ENCODE peak calls at places on chromosomes 2 and 18, in six cellular contexts. One of them, this sample, is unnamed.

GRCh38 chr18:68172842-68173549 is 541.9 kb downstream of the TMX3 start:
- DNase-seq in stomach: no peak
- DNase-seq in adrenal gland: no peak
- DNase-seq in H7: peak
- DNase-seq in pancreas: no peak
- DNase-seq in BE2C: no peak
- DNase-seq in this sample: no peak

GRCh38 chr2:33291278-33292013 is 185.0 kb upstream of the RASGRP3 start:
- DNase-seq in adrenal gland: no peak
- DNase-seq in BE2C: no peak
- DNase-seq in H7: no peak
- DNase-seq in pancreas: no peak
- DNase-seq in stomach: no peak
- DNase-seq in this sample: no peak

GRCh38 chr2:127697482-127698180 is 3.7 kb upstream of the SFT2D3 start:
- DNase-seq in pancreas: no peak
- DNase-seq in stomach: no peak
- DNase-seq in BE2C: no peak
- DNase-seq in H7: no peak
- DNase-seq in adrenal gland: no peak
- DNase-seq in this sample: no peak

GRCh38 chr2:171723724-171724683 is 36.7 kb downstream of the DYNC1I2 start:
- DNase-seq in adrenal gland: no peak
- DNase-seq in BE2C: peak
- DNase-seq in H7: peak
- DNase-seq in stomach: peak
- DNase-seq in pancreas: peak
- DNase-seq in this sample: no peak

GRCh38 chr18:58015045-58015444 is 29.0 kb upstream of the NEDD4L start:
- DNase-seq in stomach: no peak
- DNase-seq in H7: peak
- DNase-seq in pancreas: no peak
- DNase-seq in BE2C: no peak
- DNase-seq in adrenal gland: peak
- DNase-seq in this sample: peak

GRCh38 chr18:47725656-47726055 is 204.8 kb downstream of the SMAD2 start:
- DNase-seq in BE2C: no peak
- DNase-seq in H7: no peak
- DNase-seq in adrenal gland: no peak
- DNase-seq in stomach: peak
- DNase-seq in pancreas: no peak
- DNase-seq in this sample: no peak

GRCh38 chr18:49851624-49852023 is 38.3 kb upstream of the ACAA2 start:
- DNase-seq in BE2C: no peak
- DNase-seq in stomach: peak
- DNase-seq in pancreas: no peak
- DNase-seq in H7: no peak
- DNase-seq in adrenal gland: no peak
- DNase-seq in this sample: no peak

GRCh38 chr2:152336103-152336853 is 1.3 kb downstream of the FMNL2 start:
- DNase-seq in BE2C: peak
- DNase-seq in H7: peak
- DNase-seq in pancreas: peak
- DNase-seq in adrenal gland: peak
- DNase-seq in stomach: peak
- DNase-seq in this sample: no peak

GRCh38 chr18:48988508-48989303 is 37.9 kb upstream of the SMAD7 start:
- DNase-seq in stomach: no peak
- DNase-seq in pancreas: no peak
- DNase-seq in H7: no peak
- DNase-seq in BE2C: no peak
- DNase-seq in adrenal gland: no peak
- DNase-seq in this sample: no peak

GRCh38 chr2:112767693-112768380 is 3.4 kb upstream of the CKAP2L start:
- DNase-seq in H7: no peak
- DNase-seq in adrenal gland: no peak
- DNase-seq in BE2C: no peak
- DNase-seq in stomach: no peak
- DNase-seq in pancreas: no peak
- DNase-seq in this sample: no peak

GRCh38 chr2:76128622-76129021 is 417.9 kb upstream of the GCFC2 start:
- DNase-seq in adrenal gland: no peak
- DNase-seq in pancreas: no peak
- DNase-seq in stomach: no peak
- DNase-seq in H7: no peak
- DNase-seq in BE2C: no peak
- DNase-seq in this sample: no peak

GRCh38 chr2:157874997-157875719 is 972 bp downstream of the ACVR1 start:
- DNase-seq in adrenal gland: peak
- DNase-seq in BE2C: peak
- DNase-seq in stomach: no peak
- DNase-seq in H7: peak
- DNase-seq in pancreas: peak
- DNase-seq in this sample: no peak

GRCh38 chr2:239044336-239044735 is 196.5 kb downstream of the TWIST2 start:
- DNase-seq in pancreas: no peak
- DNase-seq in stomach: no peak
- DNase-seq in adrenal gland: no peak
- DNase-seq in BE2C: no peak
- DNase-seq in H7: no peak
- DNase-seq in this sample: no peak

GRCh38 chr2:208698114-208698513 is 291.5 kb downstream of the PTH2R start:
- DNase-seq in adrenal gland: no peak
- DNase-seq in pancreas: no peak
- DNase-seq in H7: peak
- DNase-seq in BE2C: no peak
- DNase-seq in stomach: no peak
- DNase-seq in this sample: no peak

GRCh38 chr2:68726608-68727367 is 7.8 kb upstream of the ARHGAP25 start:
- DNase-seq in H7: no peak
- DNase-seq in stomach: peak
- DNase-seq in pancreas: no peak
- DNase-seq in adrenal gland: peak
- DNase-seq in BE2C: no peak
- DNase-seq in this sample: peak

GRCh38 chr18:8056723-8057122 is 489.6 kb downstream of the PTPRM start:
- DNase-seq in pancreas: no peak
- DNase-seq in stomach: no peak
- DNase-seq in adrenal gland: no peak
- DNase-seq in H7: no peak
- DNase-seq in BE2C: no peak
- DNase-seq in this sample: no peak

GRCh38 chr2:192773044-192773443 is 578.3 kb upstream of the TMEFF2 start:
- DNase-seq in pancreas: no peak
- DNase-seq in stomach: no peak
- DNase-seq in BE2C: no peak
- DNase-seq in adrenal gland: no peak
- DNase-seq in H7: no peak
- DNase-seq in this sample: no peak

GRCh38 chr2:239736358-239737143 is 288.6 kb downstream of the NDUFA10 start:
- DNase-seq in stomach: no peak
- DNase-seq in BE2C: no peak
- DNase-seq in H7: peak
- DNase-seq in pancreas: no peak
- DNase-seq in adrenal gland: no peak
- DNase-seq in this sample: no peak

GRCh38 chr18:79246309-79247108 is 149.2 kb upstream of the NFATC1 start:
- DNase-seq in adrenal gland: peak
- DNase-seq in H7: peak
- DNase-seq in stomach: peak
- DNase-seq in BE2C: peak
- DNase-seq in pancreas: peak
- DNase-seq in this sample: no peak
- H3K4me3 ChIP-seq in adrenal gland: no peak
- H3K4me3 ChIP-seq in H7: no peak
- H3K4me3 ChIP-seq in stomach: no peak
- H3K4me3 ChIP-seq in BE2C: peak
- H3K4me3 ChIP-seq in pancreas: no peak
- H3K4me3 ChIP-seq in this sample: peak

GRCh38 chr18:12408247-12408869 is 629 bp downstream of the PRELID3A start:
- DNase-seq in BE2C: no peak
- DNase-seq in stomach: no peak
- DNase-seq in H7: no peak
- DNase-seq in pancreas: no peak
- DNase-seq in adrenal gland: no peak
- DNase-seq in this sample: no peak

GRCh38 chr18:12410121-12410520 is 2.4 kb downstream of the PRELID3A start:
- DNase-seq in H7: no peak
- DNase-seq in stomach: no peak
- DNase-seq in BE2C: no peak
- DNase-seq in pancreas: no peak
- DNase-seq in adrenal gland: no peak
- DNase-seq in this sample: no peak

GRCh38 chr18:12411456-12411855 is 3.7 kb downstream of the PRELID3A start:
- DNase-seq in BE2C: no peak
- DNase-seq in adrenal gland: no peak
- DNase-seq in pancreas: no peak
- DNase-seq in H7: no peak
- DNase-seq in stomach: no peak
- DNase-seq in this sample: no peak

GRCh38 chr18:12406376-12407111 is 1.2 kb upstream of the PRELID3A start:
- DNase-seq in adrenal gland: no peak
- DNase-seq in stomach: no peak
- DNase-seq in pancreas: no peak
- DNase-seq in H7: peak
- DNase-seq in BE2C: no peak
- DNase-seq in this sample: no peak

GRCh38 chr18:12409466-12409865 is 1.7 kb downstream of the PRELID3A start:
- DNase-seq in H7: peak
- DNase-seq in adrenal gland: no peak
- DNase-seq in BE2C: no peak
- DNase-seq in stomach: no peak
- DNase-seq in pancreas: no peak
- DNase-seq in this sample: no peak
- H3K4me3 ChIP-seq in H7: no peak
- H3K4me3 ChIP-seq in adrenal gland: no peak
- H3K4me3 ChIP-seq in BE2C: no peak
- H3K4me3 ChIP-seq in stomach: no peak
- H3K4me3 ChIP-seq in pancreas: no peak
- H3K4me3 ChIP-seq in this sample: no peak

DNA sequence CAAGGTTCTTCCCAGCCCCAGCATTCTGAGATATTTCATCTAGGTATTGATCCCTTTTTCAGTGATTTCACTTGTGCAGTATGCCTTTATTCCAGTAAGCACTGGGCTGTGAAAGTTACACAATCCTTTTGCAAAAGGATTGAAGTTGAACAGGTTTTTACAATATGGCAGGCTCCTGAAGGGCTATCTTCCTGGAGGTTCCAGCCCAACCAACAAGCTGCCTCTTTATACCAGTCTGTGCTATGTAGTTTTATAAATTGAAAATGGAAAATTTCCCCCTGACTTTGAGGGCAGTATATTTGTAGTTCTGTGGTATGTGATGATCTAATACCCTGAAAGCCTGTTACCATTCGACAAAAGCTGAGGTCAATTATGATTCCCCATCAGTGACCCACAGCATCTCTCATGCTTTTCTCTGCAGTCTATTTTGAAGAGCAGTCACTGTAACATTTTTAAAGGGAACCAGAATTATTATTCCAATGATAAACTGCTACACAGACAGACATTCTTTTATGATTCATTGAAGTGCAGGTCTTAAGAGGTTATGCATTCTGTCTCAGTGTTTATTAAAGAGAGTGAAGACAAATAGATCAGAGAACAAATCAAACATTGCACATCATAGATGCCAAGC is 35.2 kb upstream of the STPG4 start:
- DNase-seq in H7: no peak
- DNase-seq in adrenal gland: no peak
- DNase-seq in stomach: no peak
- DNase-seq in BE2C: no peak
- DNase-seq in pancreas: no peak
- DNase-seq in this sample: no peak
- H3K4me3 ChIP-seq in H7: no peak
- H3K4me3 ChIP-seq in adrenal gland: no peak
- H3K4me3 ChIP-seq in stomach: no peak
- H3K4me3 ChIP-seq in BE2C: no peak
- H3K4me3 ChIP-seq in pancreas: no peak
- H3K4me3 ChIP-seq in this sample: no peak

GRCh38 chr2:234954551-234954992 is 2.8 kb downstream of the SH3BP4 start:
- DNase-seq in adrenal gland: peak
- DNase-seq in pancreas: no peak
- DNase-seq in H7: peak
- DNase-seq in BE2C: no peak
- DNase-seq in stomach: no peak
- DNase-seq in this sample: no peak
- H3K4me3 ChIP-seq in adrenal gland: no peak
- H3K4me3 ChIP-seq in pancreas: peak
- H3K4me3 ChIP-seq in H7: peak
- H3K4me3 ChIP-seq in BE2C: no peak
- H3K4me3 ChIP-seq in stomach: peak
- H3K4me3 ChIP-seq in this sample: no peak

GRCh38 chr2:197197808-197198409 is 112.7 kb downstream of the ANKRD44 start:
- DNase-seq in BE2C: no peak
- DNase-seq in pancreas: no peak
- DNase-seq in stomach: no peak
- DNase-seq in adrenal gland: no peak
- DNase-seq in H7: no peak
- DNase-seq in this sample: no peak
- H3K4me3 ChIP-seq in BE2C: no peak
- H3K4me3 ChIP-seq in pancreas: no peak
- H3K4me3 ChIP-seq in stomach: no peak
- H3K4me3 ChIP-seq in adrenal gland: no peak
- H3K4me3 ChIP-seq in H7: no peak
- H3K4me3 ChIP-seq in this sample: peak

GRCh38 chr2:119156891-119157773 is 1.4 kb downstream of the C1QL2 start:
- DNase-seq in H7: no peak
- DNase-seq in pancreas: no peak
- DNase-seq in stomach: no peak
- DNase-seq in adrenal gland: no peak
- DNase-seq in BE2C: no peak
- DNase-seq in this sample: no peak
- H3K4me3 ChIP-seq in H7: peak
- H3K4me3 ChIP-seq in pancreas: no peak
- H3K4me3 ChIP-seq in stomach: no peak
- H3K4me3 ChIP-seq in adrenal gland: no peak
- H3K4me3 ChIP-seq in BE2C: no peak
- H3K4me3 ChIP-seq in this sample: no peak

GRCh38 chr2:176134045-176134444 is 4.5 kb downstream of the HOXD8 start:
- DNase-seq in stomach: no peak
- DNase-seq in BE2C: no peak
- DNase-seq in pancreas: no peak
- DNase-seq in adrenal gland: no peak
- DNase-seq in H7: no peak
- DNase-seq in this sample: no peak

GRCh38 chr2:176131617-176132396 is 2.3 kb downstream of the HOXD8 start:
- DNase-seq in H7: no peak
- DNase-seq in stomach: no peak
- DNase-seq in BE2C: no peak
- DNase-seq in adrenal gland: no peak
- DNase-seq in pancreas: no peak
- DNase-seq in this sample: no peak

GRCh38 chr2:176133366-176133765 is 3.9 kb downstream of the HOXD8 start:
- DNase-seq in stomach: no peak
- DNase-seq in pancreas: no peak
- DNase-seq in H7: no peak
- DNase-seq in adrenal gland: no peak
- DNase-seq in BE2C: no peak
- DNase-seq in this sample: no peak

GRCh38 chr2:176130917-176131616 is 1.6 kb downstream of the HOXD8 start:
- DNase-seq in stomach: no peak
- DNase-seq in adrenal gland: no peak
- DNase-seq in pancreas: no peak
- DNase-seq in BE2C: no peak
- DNase-seq in H7: no peak
- DNase-seq in this sample: no peak

GRCh38 chr2:176132397-176133086 is 3.0 kb downstream of the HOXD8 start:
- DNase-seq in BE2C: no peak
- DNase-seq in stomach: no peak
- DNase-seq in H7: no peak
- DNase-seq in adrenal gland: peak
- DNase-seq in pancreas: no peak
- DNase-seq in this sample: no peak
- H3K4me3 ChIP-seq in BE2C: no peak
- H3K4me3 ChIP-seq in stomach: peak
- H3K4me3 ChIP-seq in H7: no peak
- H3K4me3 ChIP-seq in adrenal gland: peak
- H3K4me3 ChIP-seq in pancreas: no peak
- H3K4me3 ChIP-seq in this sample: no peak